ENCODE peak calls at places on chromosome 17, in eight cellular contexts. S is HuH-7.5; B is naive thymus-derived CD4-positive, alpha-beta T cell; O is upper lobe of right lung; K is cardiac fibroblast; V is GM03348; L is gastrocnemius medialis; C is hypothalamus. E is an unnamed sample.

GRCh38 chr17:16353702-16354174 is 469 bp upstream of the CENPV start:
- DNase-seq in C (no peak), L (no peak), S (no peak), O (no peak), V (no peak), K (no peak), B (no peak), E (no peak)

GRCh38 chr17:27477971-27478684 is 21.9 kb downstream of the KSR1 start:
- DNase-seq in V (no peak), C (no peak), S (no peak), O (no peak), B (no peak), K (no peak), L (no peak), E (no peak)

GRCh38 chr17:13079010-13079409 is 61.2 kb upstream of the ELAC2 start:
- DNase-seq in L (no peak), C (no peak), O (no peak), V (no peak), B (no peak), K (no peak), S (no peak), E (no peak)

GRCh38 chr17:15289285-15290185 is 24.4 kb upstream of the PMP22 start:
- DNase-seq in L (no peak), V (no peak), O (no peak), C (no peak), K (peak; percentile 70), B (no peak), S (no peak), E (no peak)

GRCh38 chr17:35708951-35709350 is 22.5 kb upstream of the RASL10B start:
- DNase-seq in L (peak; percentile 44), V (no peak), O (no peak), K (no peak), S (no peak), C (no peak), B (no peak), E (no peak)

GRCh38 chr17:3799181-3799627 is 1.8 kb downstream of the ITGAE start:
- DNase-seq in K (no peak), C (no peak), L (no peak), S (no peak), B (no peak), O (no peak), V (no peak), E (no peak)

GRCh38 chr17:82049106-82049505 is 2.5 kb downstream of the RFNG start:
- DNase-seq in O (no peak), C (no peak), S (no peak), K (no peak), L (no peak), B (no peak), V (no peak), E (no peak)

GRCh38 chr17:68514809-68515208 is 2.6 kb downstream of the PRKAR1A start:
- DNase-seq in C (no peak), O (no peak), S (no peak), K (peak; percentile 94), B (no peak), V (peak; percentile 11), L (no peak), E (no peak)

GRCh38 chr17:29587591-29587990 is 1.9 kb downstream of the GIT1 start:
- DNase-seq in S (no peak), C (no peak), L (no peak), K (no peak), B (no peak), O (no peak), V (no peak), E (peak; percentile 17)

GRCh38 chr17:20085283-20085875 is 76.2 kb downstream of the SPECC1 start:
- DNase-seq in C (no peak), B (no peak), S (no peak), O (no peak), K (peak; percentile 41), V (no peak), L (no peak), E (no peak)

GRCh38 chr17:77281024-77281903 is 140.5 kb downstream of the SEC14L1 start:
- DNase-seq in B (peak; percentile 77), C (no peak), S (peak; percentile 94), L (peak; percentile 53), K (peak; percentile 65), V (peak; percentile 88), O (peak; percentile 87), E (peak; percentile 78)

GRCh38 chr17:15249487-15249886 is 15.6 kb downstream of the PMP22 start:
- DNase-seq in C (no peak), L (no peak), B (no peak), O (no peak), S (no peak), K (no peak), V (no peak), E (no peak)

GRCh38 chr17:64037802-64038201 is 17.4 kb upstream of the ICAM2 start:
- DNase-seq in S (no peak), L (no peak), C (no peak), V (no peak), O (no peak), B (no peak), K (no peak), E (no peak)

GRCh38 chr17:16940116-16940881 is 31.6 kb downstream of the TNFRSF13B start:
- DNase-seq in B (no peak), O (peak; percentile 48), L (no peak), K (no peak), C (no peak), V (no peak), S (no peak), E (no peak)

GRCh38 chr17:80846932-80847331 is 144.7 kb upstream of the CHMP6 start:
- DNase-seq in K (no peak), L (peak; percentile 10), V (no peak), S (no peak), C (no peak), B (no peak), O (peak; percentile 37), E (no peak)

GRCh38 chr17:9676742-9677387 is 31.5 kb downstream of the USP43 start:
- DNase-seq in V (peak; percentile 18), O (no peak), B (no peak), K (no peak), C (no peak), L (no peak), S (no peak), E (no peak)

GRCh38 chr17:9140550-9141422 is 119.5 kb downstream of the NTN1 start:
- DNase-seq in B (no peak), C (no peak), V (no peak), L (no peak), O (no peak), K (no peak), S (no peak), E (no peak)

GRCh38 chr17:61251939-61252865 is 147.4 kb upstream of the TBX2 start:
- DNase-seq in V (peak; percentile 76), K (peak; percentile 100), B (no peak), L (peak; percentile 76), S (no peak), C (peak; percentile 56), O (peak; percentile 94), E (peak; percentile 95)

GRCh38 chr17:39667262-39668140 is 752 bp upstream of the PNMT start:
- DNase-seq in L (peak; percentile 58), O (peak; percentile 78), S (peak; percentile 49), B (no peak), K (no peak), C (no peak), V (no peak), E (peak; percentile 75)

GRCh38 chr17:74875970-74876593 is 3.3 kb upstream of the FDXR start:
- DNase-seq in V (no peak), K (no peak), S (no peak), L (no peak), O (no peak), C (no peak), B (no peak), E (no peak)

GRCh38 chr17:59139939-59140338 is 15.0 kb downstream of the SKA2 start:
- DNase-seq in S (no peak), V (no peak), C (no peak), O (no peak), K (no peak), L (no peak), B (no peak), E (no peak)

GRCh38 chr17:2449486-2449885 is 48.6 kb upstream of the MNT start:
- DNase-seq in B (no peak), O (no peak), C (no peak), L (no peak), V (peak; percentile 37), K (peak; percentile 9), S (no peak), E (no peak)

GRCh38 chr17:74028717-74029116 is 174.8 kb upstream of the RPL38 start:
- DNase-seq in S (no peak), O (no peak), V (no peak), L (no peak), B (no peak), C (no peak), K (no peak), E (no peak)

GRCh38 chr17:20721151-20721550 is 141.6 kb downstream of the CDRT15L2 start:
- DNase-seq in B (no peak), K (peak; percentile 20), L (no peak), C (no peak), V (peak; percentile 7), O (no peak), S (no peak), E (no peak)

GRCh38 chr17:56925088-56925487 is 11.2 kb upstream of the TRIM25 start:
- DNase-seq in B (no peak), L (no peak), V (no peak), C (no peak), S (no peak), O (no peak), K (no peak), E (no peak)

GRCh38 chr17:1673041-1673790 is 11.5 kb downstream of the PRPF8 start:
- DNase-seq in L (peak; percentile 25), S (no peak), O (no peak), C (no peak), V (no peak), K (no peak), B (no peak), E (no peak)

GRCh38 chr17:35283767-35284166 is 40.9 kb downstream of the SLFN5 start:
- DNase-seq in O (no peak), L (no peak), B (no peak), V (no peak), K (no peak), C (no peak), S (no peak), E (no peak)

GRCh38 chr17:9434502-9435113 is 141.0 kb downstream of the STX8 start:
- DNase-seq in B (no peak), L (no peak), V (no peak), K (no peak), O (no peak), C (no peak), S (no peak), E (no peak)

GRCh38 chr17:58340623-58340876 is 11.5 kb downstream of the SUPT4H1 start:
- DNase-seq in K (no peak), V (no peak), B (no peak), C (no peak), O (no peak), L (no peak), S (no peak), E (no peak)

GRCh38 chr17:4934173-4934979 is 2.3 kb downstream of the GP1BA start:
- DNase-seq in C (peak; percentile 8), O (peak; percentile 71), B (no peak), L (no peak), K (peak; percentile 41), S (no peak), V (peak; percentile 60), E (no peak)

GRCh38 chr17:55547027-55547670 is 35.9 kb upstream of the SMIM36 start:
- DNase-seq in B (no peak), L (no peak), C (no peak), K (no peak), V (peak; percentile 12), O (no peak), S (no peak), E (no peak)

GRCh38 chr17:28384281-28385036 is 13.0 kb downstream of the SARM1 start:
- DNase-seq in C (peak; percentile 49), S (no peak), O (peak; percentile 92), V (peak; percentile 69), K (no peak), B (peak; percentile 58), L (no peak), E (peak; percentile 77)

E was measured in Right ventricle myocardium inferior.